ENCODE peak calls at places on chromosomes 13 and 19, in eight cellular contexts. A, X, E, L, R, V, G and O are unnamed samples.

GRCh38 chr13:20222553-20222952 is 9.6 kb downstream of the GJB6 start:
- DNase-seq in A (no peak), G (no peak), R (no peak), X (no peak), L (no peak), E (no peak), V (no peak), O (no peak)

GRCh38 chr19:33796164-33797100 is at the start of gene KCTD15:
- DNase-seq in V (peak; percentile 34), X (peak; percentile 13), G (peak; percentile 54), A (peak; percentile 83), E (peak; percentile 24), L (no peak), R (no peak), O (peak; percentile 59)

GRCh38 chr13:93227280-93227905 is 786 bp downstream of the GPC6 start:
- DNase-seq in V (no peak), E (peak; percentile 53), X (no peak), R (peak; percentile 21), G (no peak), L (no peak), A (peak; percentile 79), O (no peak)

GRCh38 chr13:33256148-33256547 is 29.4 kb downstream of the STARD13 start:
- DNase-seq in X (no peak), R (no peak), A (no peak), E (no peak), V (no peak), G (no peak), L (no peak), O (no peak)

GRCh38 chr13:31731923-31732322 is 7.4 kb upstream of the RXFP2 start:
- DNase-seq in G (no peak), X (no peak), V (no peak), E (no peak), R (no peak), A (no peak), L (no peak), O (no peak)

GRCh38 chr13:31521466-31521865 is 217.9 kb upstream of the RXFP2 start:
- DNase-seq in V (no peak), E (no peak), G (no peak), R (no peak), X (no peak), A (no peak), L (no peak), O (no peak)

GRCh38 chr19:2969104-2969504 is 8.3 kb upstream of the TLE6 start:
- DNase-seq in A (no peak), L (peak; percentile 91), R (no peak), E (peak; percentile 40), X (no peak), G (no peak), V (no peak), O (no peak)

GRCh38 chr13:32471187-32471922 is 43.4 kb upstream of the N4BP2L1 start:
- DNase-seq in V (no peak), R (no peak), X (no peak), L (no peak), G (no peak), A (no peak), E (no peak), O (no peak)

GRCh38 chr19:19642506-19643157 is 825 bp downstream of the GMIP start:
- DNase-seq in V (peak; percentile 21), E (no peak), X (peak; percentile 41), R (no peak), G (no peak), A (peak; percentile 55), L (no peak), O (no peak)

GRCh38 chr19:41801031-41801430 is 4.6 kb downstream of the CEACAM3 start:
- DNase-seq in L (no peak), X (no peak), G (no peak), R (no peak), A (peak; percentile 17), E (no peak), V (no peak), O (no peak)

GRCh38 chr13:111058796-111059506 is 56.2 kb upstream of the ARHGEF7 start:
- DNase-seq in X (no peak), L (peak; percentile 38), V (no peak), G (no peak), R (peak; percentile 8), A (no peak), E (no peak), O (no peak)